ENCODE peak calls at places on chromosome 20, in nine cellular contexts. M, U, Z, N, Y, B, L, D and K are unnamed samples.

GRCh38 chr20:56802805-56803204 is 173.7 kb downstream of the TFAP2C start:
- DNase-seq in M (no peak), U (no peak), Z (no peak), N (no peak), Y (no peak), B (no peak), L (no peak), D (no peak), K (no peak)

GRCh38 chr20:32447136-32448027 is 89.3 kb downstream of the ASXL1 start:
- DNase-seq in M (no peak), U (no peak), Z (no peak), N (no peak), Y (no peak), B (no peak), L (no peak), D (no peak), K (no peak)

GRCh38 chr20:23308024-23308423 is 42.6 kb upstream of the NXT1 start:
- DNase-seq in M (no peak), U (no peak), Z (no peak), N (no peak), Y (no peak), B (no peak), L (no peak), D (no peak), K (no peak)

GRCh38 chr20:21523398-21523868 is 9.6 kb upstream of the NKX2-2 start:
- DNase-seq in M (no peak), U (no peak), Z (no peak), N (no peak), Y (no peak), B (no peak), L (no peak), D (no peak), K (no peak)

GRCh38 chr20:62829231-62830230 is 12.7 kb downstream of the COL9A3 start:
- DNase-seq in M (no peak), U (peak; percentile 2), Z (no peak), N (no peak), Y (no peak), B (no peak), L (no peak), D (no peak), K (no peak)

GRCh38 chr20:50819344-50819743 is 24.5 kb downstream of the BCAS4 start:
- DNase-seq in M (no peak), U (no peak), Z (no peak), N (no peak), Y (no peak), B (no peak), L (no peak), D (no peak), K (no peak)

GRCh38 chr20:6008254-6008653 is 45.6 kb downstream of the LRRN4 start:
- DNase-seq in M (peak; percentile 29), U (no peak), Z (no peak), N (peak; percentile 71), Y (no peak), B (peak; percentile 62), L (peak; percentile 99), D (no peak), K (no peak)

GRCh38 chr20:36493801-36494114 is 47.6 kb upstream of the MYL9 start:
- DNase-seq in M (peak; percentile 73), U (no peak), Z (no peak), N (no peak), Y (no peak), B (no peak), L (peak; percentile 75), D (no peak), K (no peak)

GRCh38 chr20:21682576-21682975 is 22.9 kb upstream of the PAX1 start:
- DNase-seq in M (no peak), U (no peak), Z (no peak), N (no peak), Y (no peak), B (no peak), L (no peak), D (no peak), K (no peak)

GRCh38 chr20:15380770-15381169 is 1043.4 kb upstream of the FLRT3 start:
- DNase-seq in M (no peak), U (no peak), Z (no peak), N (no peak), Y (no peak), B (no peak), L (no peak), D (no peak), K (no peak)

GRCh38 chr20:46364670-46365482 is 41.5 kb downstream of the ELMO2 start:
- DNase-seq in M (no peak), U (no peak), Z (peak; percentile 5), N (no peak), Y (no peak), B (no peak), L (no peak), D (no peak), K (no peak)

GRCh38 chr20:57568088-57568896 is 7.4 kb downstream of the PCK1 start:
- DNase-seq in M (no peak), U (no peak), Z (no peak), N (no peak), Y (no peak), B (no peak), L (no peak), D (no peak), K (no peak)

GRCh38 chr20:37695684-37696342 is 2.0 kb downstream of the CTNNBL1 start:
- DNase-seq in M (no peak), U (no peak), Z (no peak), N (no peak), Y (no peak), B (no peak), L (no peak), D (no peak), K (no peak)

GRCh38 chr20:24487240-24487639 is 17.8 kb downstream of the SYNDIG1 start:
- DNase-seq in M (no peak), U (no peak), Z (no peak), N (no peak), Y (no peak), B (no peak), L (no peak), D (no peak), K (no peak)

GRCh38 chr20:53291548-53291947 is 302.1 kb downstream of the ZNF217 start:
- DNase-seq in M (no peak), U (peak; percentile 43), Z (no peak), N (no peak), Y (no peak), B (no peak), L (peak; percentile 6), D (no peak), K (no peak)